ENCODE peak calls at places on chromosomes 4 and X, in seven cellular contexts. O is BE2C, P is mammary epithelial cell, B is right lobe of liver, M is left lung, A is GM23338, V is PC-9. X is an unnamed sample. For H3K4me1, the result is how much of the 10 kb centered on the place peaks cover.

GRCh38 chr4:76306882-76307669 is 543 bp downstream of the STBD1 start:
- DNase-seq in O (peak), P (peak), B (peak), M (peak), A (peak), V (no peak), X (peak)

GRCh38 chr4:26020896-26021295 is 106.9 kb downstream of the SMIM20 start:
- DNase-seq in O (no peak), P (peak), B (no peak), M (no peak), A (no peak), V (no peak), X (no peak)

GRCh38 chr4:41394362-41394960 is 137.7 kb downstream of the UCHL1 start:
- DNase-seq in O (no peak), P (no peak), B (no peak), M (no peak), A (no peak), V (peak), X (no peak)

GRCh38 chrX:10904220-10904619 is 206.9 kb upstream of the HCCS start:
- DNase-seq in O (no peak), P (no peak), B (no peak), M (no peak), A (no peak), V (no peak), X (no peak)

GRCh38 chrX:10577863-10578262 is 42.5 kb downstream of the MID1 start:
- DNase-seq in O (no peak), P (no peak), B (no peak), M (no peak), A (no peak), V (no peak), X (no peak)

GRCh38 chrX:45445745-45446412 is 245.2 kb upstream of the DIPK2B start:
- DNase-seq in O (no peak), P (peak), B (no peak), M (no peak), A (no peak), V (peak), X (no peak)

GRCh38 chrX:22748093-22748999 is 251.4 kb upstream of the DDX53 start:
- DNase-seq in O (peak), P (peak), B (peak), M (no peak), A (peak), V (no peak), X (peak)

GRCh38 chr4:60857354-60857753 is 342.8 kb upstream of the ADGRL3 start:
- DNase-seq in O (no peak), P (no peak), B (no peak), M (no peak), A (no peak), V (no peak), X (no peak)

GRCh38 chr4:113678651-113679050 is 82.9 kb downstream of the CAMK2D start:
- DNase-seq in O (no peak), P (no peak), B (no peak), M (no peak), A (no peak), V (no peak), X (no peak)

GRCh38 chr4:102344520-102344954 is 745 bp downstream of the SLC39A8 start:
- DNase-seq in O (peak), P (peak), B (peak), M (peak), A (peak), V (peak), X (peak)

GRCh38 chrX:64885850-64886249 is 90.4 kb downstream of the ZC4H2 start:
- DNase-seq in O (peak), P (no peak), B (no peak), M (no peak), A (peak), V (no peak), X (peak)
- TF ChIP-seq CTCF in O (peak), P (peak), B (peak), M (peak), A (peak), V (peak), X (peak)

GRCh38 chr4:71029504-71029903 is 36.1 kb downstream of the DCK start:
- DNase-seq in O (no peak), P (no peak), B (no peak), M (no peak), A (peak), V (no peak), X (no peak)
- H3K4me1 ChIP-seq in O (under half), P (under half), B (under half), M (under half), A (under half), V (under half), X (under half)

GRCh38 chr4:100093091-100093866 is 97.0 kb downstream of the DDIT4L start:
- DNase-seq in O (peak), P (peak), B (peak), M (peak), A (peak), V (peak), X (peak)
- H3K4me3 ChIP-seq in O (no peak), P (no peak), B (no peak), M (no peak), A (no peak), V (no peak), X (no peak)

GRCh38 chr4:86223472-86223871 is 136.4 kb downstream of the MAPK10 start:
- DNase-seq in O (peak), P (peak), B (no peak), M (no peak), A (peak), V (no peak), X (peak)
- TF ChIP-seq CTCF in O (peak), P (peak), B (no peak), M (no peak), A (peak), V (peak), X (peak)

DNA sequence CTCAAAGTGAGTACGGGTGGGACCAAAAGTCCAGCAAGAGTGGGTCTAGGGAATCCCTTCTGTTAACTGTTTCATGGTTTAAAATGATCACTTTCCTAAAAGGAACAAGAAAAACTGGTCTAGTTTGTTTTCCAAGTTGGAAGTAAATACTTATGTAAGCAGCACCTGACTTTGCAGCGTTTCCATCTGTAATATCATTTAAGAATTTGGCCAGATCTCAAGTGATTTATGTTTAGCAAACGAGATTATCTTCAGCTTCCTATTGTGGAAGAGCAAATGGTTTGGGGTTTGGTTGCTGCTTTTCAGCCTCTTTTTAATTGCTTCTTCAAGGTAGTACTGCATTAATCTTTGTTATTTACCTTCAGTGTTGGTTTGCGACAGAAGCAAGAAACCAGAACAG is 50.4 kb downstream of the FHIP1A start:
- DNase-seq in O (no peak), P (no peak), B (no peak), M (no peak), A (no peak), V (peak), X (no peak)
- H3K4me1 ChIP-seq in O (under half), P (under half), B (under half), M (under half), A (half or more), V (under half), X (under half)

DNA sequence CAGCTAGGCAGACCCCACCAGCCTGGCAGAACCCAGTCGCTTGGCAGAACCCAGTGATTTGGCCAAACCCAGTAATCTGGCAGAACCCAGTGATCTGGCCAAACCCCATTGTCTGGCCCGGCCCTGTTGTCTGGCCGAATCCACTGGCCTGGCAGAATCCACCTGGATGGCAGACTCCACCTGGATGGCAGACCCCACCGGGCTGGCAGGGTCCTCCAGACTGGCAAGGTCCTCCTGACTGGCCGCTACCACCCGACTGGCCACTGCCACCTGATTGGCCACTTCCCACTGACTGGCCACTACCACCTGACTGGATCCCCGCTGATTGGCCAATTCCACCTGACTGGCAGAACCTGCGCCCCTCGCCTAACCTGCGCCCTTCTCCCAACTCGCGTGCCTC is 3.2 kb downstream of the MAGED1 start:
- DNase-seq in O (no peak), P (no peak), B (no peak), M (no peak), A (no peak), V (no peak), X (no peak)
- H3K4me3 ChIP-seq in O (no peak), P (no peak), B (no peak), M (no peak), A (no peak), V (no peak), X (peak)

GRCh38 chr4:23368081-23368697 is 521.7 kb downstream of the PPARGC1A start:
- DNase-seq in O (peak), P (no peak), B (no peak), M (no peak), A (peak), V (no peak), X (peak)
- TF ChIP-seq CTCF in O (peak), P (no peak), B (peak), M (no peak), A (peak), V (no peak), X (peak)